ENCODE peak calls at places on chromosomes 5 and 9, in eight cellular contexts. R, K, L, G, S, B, Z and I are unnamed samples.

GRCh38 chr5:148384389-148384756 is 615 bp downstream of the FBXO38 start:
- DNase-seq in B (no peak), L (no peak), K (no peak), R (no peak), S (no peak), G (no peak), Z (no peak), I (no peak)

GRCh38 chr5:153960269-153961215 is 78.2 kb downstream of the FAM114A2 start:
- DNase-seq in G (no peak), B (no peak), R (no peak), Z (no peak), S (peak), L (no peak), K (no peak), I (no peak)

GRCh38 chr5:143536364-143536763 is 132.9 kb upstream of the NR3C1 start:
- DNase-seq in R (no peak), S (no peak), Z (no peak), K (no peak), G (no peak), B (no peak), L (peak), I (peak)

GRCh38 chr5:164302533-164303235 is 797.3 kb downstream of the MAT2B start:
- DNase-seq in L (no peak), S (peak), B (no peak), Z (no peak), K (no peak), G (no peak), R (no peak), I (no peak)

GRCh38 chr5:171570244-171570819 is 150.9 kb downstream of the FGF18 start:
- DNase-seq in K (no peak), R (no peak), Z (no peak), G (no peak), B (no peak), S (no peak), L (no peak), I (no peak)

GRCh38 chr5:464446-464842 is 21.5 kb downstream of the EXOC3 start:
- DNase-seq in B (no peak), G (peak), L (peak), Z (peak), R (no peak), K (no peak), S (no peak), I (peak)

GRCh38 chr5:68533051-68533450 is 317.5 kb downstream of the PIK3R1 start:
- DNase-seq in K (no peak), L (no peak), G (no peak), R (no peak), B (no peak), S (no peak), Z (no peak), I (no peak)

GRCh38 chr5:39191216-39191615 is 28.1 kb downstream of the FYB1 start:
- DNase-seq in K (no peak), L (no peak), B (no peak), R (no peak), Z (no peak), S (peak), G (no peak), I (no peak)

GRCh38 chr9:123599781-123600180 is 243.8 kb downstream of the CRB2 start:
- DNase-seq in B (no peak), K (no peak), R (no peak), L (no peak), Z (no peak), S (no peak), G (no peak), I (no peak)